ENCODE peak calls at places on chromosomes 12 and 14, in six cellular contexts. K is uterus; T is effector memory CD8-positive, alpha-beta T cell; F is stimulated activated CD4-positive, alpha-beta T cell treated with anti-CD3 and anti-CD28 coated beads, Interleukin-1b, Interleukin-23, amount 100 ng/mL, for 24 hours; W is T-helper 17 cell; E is mesendoderm. Y is an unnamed sample.

GRCh38 chr14:20434701-20435453 is 1.1 kb downstream of the KLHL33 start:
- DNase-seq in K (peak), T (no peak), F (no peak), W (no peak), E (no peak), Y (peak)

GRCh38 chr14:64421166-64421565 is 33.0 kb downstream of the MTHFD1 start:
- DNase-seq in K (no peak), T (no peak), F (no peak), W (no peak), E (no peak), Y (no peak)

GRCh38 chr14:42224053-42224888 is 617.6 kb downstream of the LRFN5 start:
- DNase-seq in K (peak), T (no peak), F (peak), W (no peak), E (peak), Y (peak)

GRCh38 chr12:132408626-132409494 is 79.5 kb upstream of the GALNT9 start:
- DNase-seq in K (no peak), T (no peak), F (no peak), W (no peak), E (no peak), Y (no peak)

GRCh38 chr14:71395151-71395604 is 487.9 kb downstream of the PCNX1 start:
- DNase-seq in K (no peak), T (no peak), F (no peak), W (no peak), E (no peak), Y (no peak)

GRCh38 chr14:61567838-61568571 is 127.3 kb upstream of the HIF1A start:
- DNase-seq in K (no peak), T (no peak), F (no peak), W (no peak), E (peak), Y (no peak)

GRCh38 chr12:958449-959123 is 9.1 kb upstream of the RAD52 start:
- DNase-seq in K (no peak), T (no peak), F (no peak), W (no peak), E (no peak), Y (no peak)

GRCh38 chr14:102392506-102392905 is 29.8 kb downstream of the TECPR2 start:
- DNase-seq in K (no peak), T (no peak), F (no peak), W (no peak), E (no peak), Y (peak)

GRCh38 chr12:116377194-116377735 is 99.8 kb upstream of the MED13L start:
- DNase-seq in K (no peak), T (no peak), F (no peak), W (no peak), E (no peak), Y (no peak)

GRCh38 chr14:100708349-100709217 is 18.1 kb upstream of the DLK1 start:
- DNase-seq in K (peak), T (no peak), F (no peak), W (no peak), E (peak), Y (no peak)

GRCh38 chr12:120110550-120111501 is 5.7 kb downstream of the RAB35 start:
- DNase-seq in K (no peak), T (peak), F (no peak), W (peak), E (peak), Y (no peak)

GRCh38 chr12:87266305-87266704 is 762.9 kb downstream of the C12orf50 start:
- DNase-seq in K (no peak), T (no peak), F (no peak), W (no peak), E (peak), Y (no peak)

GRCh38 chr12:47828967-47829482 is 9.3 kb upstream of the HDAC7 start:
- DNase-seq in K (peak), T (no peak), F (no peak), W (no peak), E (peak), Y (no peak)

GRCh38 chr12:109057376-109057775 is 5.0 kb downstream of the USP30 start:
- DNase-seq in K (no peak), T (no peak), F (no peak), W (no peak), E (no peak), Y (no peak)